ENCODE peak calls at places on chromosomes 7 and 10, in six cellular contexts. One of them, this sample, is unnamed. For H3K27me3, the result is how much of the 10 kb centered on the place peaks cover.

GRCh38 chr7:126589068-126589684 is 663.6 kb downstream of the GRM8 start:
- DNase-seq in HepG2: no peak
- DNase-seq in K562: no peak
- DNase-seq in SK-N-SH: no peak
- DNase-seq in lower lobe of right lung: no peak
- DNase-seq in CD4-positive, CD25-positive, alpha-beta regulatory T cell: no peak
- DNase-seq in this sample: no peak

GRCh38 chr10:132878730-132879407 is 63.5 kb downstream of the CFAP46 start:
- DNase-seq in lower lobe of right lung: no peak
- DNase-seq in SK-N-SH: no peak
- DNase-seq in K562: no peak
- DNase-seq in HepG2: no peak
- DNase-seq in CD4-positive, CD25-positive, alpha-beta regulatory T cell: no peak
- DNase-seq in this sample: peak

GRCh38 chr10:97466755-97467154 is 20.8 kb downstream of the ZDHHC16 start:
- DNase-seq in CD4-positive, CD25-positive, alpha-beta regulatory T cell: no peak
- DNase-seq in HepG2: peak
- DNase-seq in K562: no peak
- DNase-seq in lower lobe of right lung: no peak
- DNase-seq in SK-N-SH: no peak
- DNase-seq in this sample: no peak

GRCh38 chr10:99560277-99561126 is 27.8 kb downstream of the NKX2-3 start:
- DNase-seq in SK-N-SH: peak
- DNase-seq in K562: peak
- DNase-seq in HepG2: peak
- DNase-seq in CD4-positive, CD25-positive, alpha-beta regulatory T cell: peak
- DNase-seq in lower lobe of right lung: no peak
- DNase-seq in this sample: no peak

GRCh38 chr10:68192113-68192512 is 39.8 kb downstream of the ATOH7 start:
- DNase-seq in SK-N-SH: no peak
- DNase-seq in CD4-positive, CD25-positive, alpha-beta regulatory T cell: no peak
- DNase-seq in HepG2: no peak
- DNase-seq in lower lobe of right lung: no peak
- DNase-seq in K562: no peak
- DNase-seq in this sample: no peak

GRCh38 chr7:5452937-5453540 is 29.4 kb upstream of the TNRC18 start:
- DNase-seq in CD4-positive, CD25-positive, alpha-beta regulatory T cell: no peak
- DNase-seq in lower lobe of right lung: no peak
- DNase-seq in K562: peak
- DNase-seq in SK-N-SH: peak
- DNase-seq in HepG2: no peak
- DNase-seq in this sample: no peak

GRCh38 chr7:23662124-23662982 is 17.6 kb upstream of the FAM221A start:
- DNase-seq in lower lobe of right lung: no peak
- DNase-seq in K562: no peak
- DNase-seq in SK-N-SH: no peak
- DNase-seq in CD4-positive, CD25-positive, alpha-beta regulatory T cell: no peak
- DNase-seq in HepG2: no peak
- DNase-seq in this sample: no peak

GRCh38 chr10:52908483-52908882 is 135.9 kb upstream of the MBL2 start:
- DNase-seq in HepG2: no peak
- DNase-seq in K562: no peak
- DNase-seq in SK-N-SH: no peak
- DNase-seq in lower lobe of right lung: no peak
- DNase-seq in CD4-positive, CD25-positive, alpha-beta regulatory T cell: no peak
- DNase-seq in this sample: no peak

GRCh38 chr10:101489355-101489754 is 98.7 kb downstream of the POLL start:
- DNase-seq in lower lobe of right lung: no peak
- DNase-seq in K562: no peak
- DNase-seq in SK-N-SH: no peak
- DNase-seq in HepG2: peak
- DNase-seq in CD4-positive, CD25-positive, alpha-beta regulatory T cell: no peak
- DNase-seq in this sample: no peak

GRCh38 chr10:125633517-125633999 is 49.4 kb downstream of the TEX36 start:
- DNase-seq in CD4-positive, CD25-positive, alpha-beta regulatory T cell: no peak
- DNase-seq in lower lobe of right lung: no peak
- DNase-seq in K562: no peak
- DNase-seq in SK-N-SH: no peak
- DNase-seq in HepG2: no peak
- DNase-seq in this sample: no peak

GRCh38 chr7:5699951-5700384 is 81.5 kb downstream of the RNF216 start:
- DNase-seq in CD4-positive, CD25-positive, alpha-beta regulatory T cell: peak
- DNase-seq in HepG2: no peak
- DNase-seq in lower lobe of right lung: no peak
- DNase-seq in SK-N-SH: no peak
- DNase-seq in K562: no peak
- DNase-seq in this sample: no peak

GRCh38 chr10:43461950-43462349 is 25.0 kb downstream of the ZNF487 start:
- DNase-seq in K562: peak
- DNase-seq in HepG2: peak
- DNase-seq in CD4-positive, CD25-positive, alpha-beta regulatory T cell: peak
- DNase-seq in lower lobe of right lung: no peak
- DNase-seq in SK-N-SH: peak
- DNase-seq in this sample: no peak

GRCh38 chr10:125072824-125073223 is 87.5 kb downstream of the CTBP2 start:
- DNase-seq in HepG2: no peak
- DNase-seq in SK-N-SH: no peak
- DNase-seq in lower lobe of right lung: no peak
- DNase-seq in CD4-positive, CD25-positive, alpha-beta regulatory T cell: no peak
- DNase-seq in K562: no peak
- DNase-seq in this sample: no peak

GRCh38 chr10:14583252-14583651 is 191.4 kb downstream of the FAM107B start:
- DNase-seq in SK-N-SH: no peak
- DNase-seq in HepG2: no peak
- DNase-seq in K562: no peak
- DNase-seq in lower lobe of right lung: no peak
- DNase-seq in CD4-positive, CD25-positive, alpha-beta regulatory T cell: peak
- DNase-seq in this sample: no peak

GRCh38 chr10:112435013-112435619 is 11.6 kb downstream of the ZDHHC6 start:
- DNase-seq in SK-N-SH: no peak
- DNase-seq in HepG2: peak
- DNase-seq in CD4-positive, CD25-positive, alpha-beta regulatory T cell: peak
- DNase-seq in lower lobe of right lung: no peak
- DNase-seq in K562: no peak
- DNase-seq in this sample: no peak

GRCh38 chr7:30321992-30322637 is 37.7 kb downstream of the ZNRF2 start:
- DNase-seq in CD4-positive, CD25-positive, alpha-beta regulatory T cell: peak
- DNase-seq in lower lobe of right lung: no peak
- DNase-seq in K562: no peak
- DNase-seq in HepG2: no peak
- DNase-seq in SK-N-SH: no peak
- DNase-seq in this sample: no peak

GRCh38 chr7:128453836-128454804 is 1.6 kb upstream of the HILPDA start:
- DNase-seq in SK-N-SH: peak
- DNase-seq in K562: peak
- DNase-seq in lower lobe of right lung: peak
- DNase-seq in CD4-positive, CD25-positive, alpha-beta regulatory T cell: no peak
- DNase-seq in HepG2: no peak
- DNase-seq in this sample: peak

GRCh38 chr7:1059200-1060091 is 15.1 kb downstream of the GPR146 start:
- DNase-seq in K562: peak
- DNase-seq in SK-N-SH: peak
- DNase-seq in CD4-positive, CD25-positive, alpha-beta regulatory T cell: no peak
- DNase-seq in lower lobe of right lung: peak
- DNase-seq in HepG2: no peak
- DNase-seq in this sample: peak

GRCh38 chr10:35998036-35998435 is 355.9 kb upstream of the FZD8 start:
- DNase-seq in CD4-positive, CD25-positive, alpha-beta regulatory T cell: no peak
- DNase-seq in SK-N-SH: no peak
- DNase-seq in lower lobe of right lung: no peak
- DNase-seq in HepG2: no peak
- DNase-seq in K562: no peak
- DNase-seq in this sample: no peak

GRCh38 chr7:151759591-151760042 is 117.3 kb downstream of the PRKAG2 start:
- DNase-seq in K562: peak
- DNase-seq in SK-N-SH: peak
- DNase-seq in HepG2: peak
- DNase-seq in CD4-positive, CD25-positive, alpha-beta regulatory T cell: peak
- DNase-seq in lower lobe of right lung: no peak
- DNase-seq in this sample: peak

GRCh38 chr7:141945356-141945755 is 1.4 kb downstream of the CLEC5A start:
- DNase-seq in lower lobe of right lung: no peak
- DNase-seq in K562: no peak
- DNase-seq in SK-N-SH: no peak
- DNase-seq in HepG2: no peak
- DNase-seq in CD4-positive, CD25-positive, alpha-beta regulatory T cell: no peak
- DNase-seq in this sample: no peak

GRCh38 chr10:113058175-113058961 is 108.3 kb downstream of the TCF7L2 start:
- DNase-seq in lower lobe of right lung: no peak
- DNase-seq in SK-N-SH: peak
- DNase-seq in HepG2: peak
- DNase-seq in K562: no peak
- DNase-seq in CD4-positive, CD25-positive, alpha-beta regulatory T cell: no peak
- DNase-seq in this sample: no peak

GRCh38 chr10:49169776-49170175 is 18.4 kb downstream of the TMEM273 start:
- DNase-seq in SK-N-SH: no peak
- DNase-seq in K562: no peak
- DNase-seq in CD4-positive, CD25-positive, alpha-beta regulatory T cell: no peak
- DNase-seq in lower lobe of right lung: no peak
- DNase-seq in HepG2: no peak
- DNase-seq in this sample: no peak

GRCh38 chr10:50472914-50473313 is 150.8 kb downstream of the SGMS1 start:
- DNase-seq in HepG2: no peak
- DNase-seq in SK-N-SH: no peak
- DNase-seq in CD4-positive, CD25-positive, alpha-beta regulatory T cell: no peak
- DNase-seq in K562: no peak
- DNase-seq in lower lobe of right lung: no peak
- DNase-seq in this sample: no peak

GRCh38 chr10:88437411-88437810 is 145.7 kb downstream of the RNLS start:
- DNase-seq in CD4-positive, CD25-positive, alpha-beta regulatory T cell: no peak
- DNase-seq in K562: no peak
- DNase-seq in lower lobe of right lung: no peak
- DNase-seq in SK-N-SH: no peak
- DNase-seq in HepG2: no peak
- DNase-seq in this sample: no peak

GRCh38 chr7:152504367-152504766 is 68.6 kb upstream of the KMT2C start:
- DNase-seq in CD4-positive, CD25-positive, alpha-beta regulatory T cell: no peak
- DNase-seq in lower lobe of right lung: no peak
- DNase-seq in K562: no peak
- DNase-seq in SK-N-SH: no peak
- DNase-seq in HepG2: no peak
- DNase-seq in this sample: no peak

GRCh38 chr7:152851326-152851725 is 91.8 kb downstream of the ACTR3B start:
- DNase-seq in HepG2: no peak
- DNase-seq in K562: no peak
- DNase-seq in SK-N-SH: peak
- DNase-seq in CD4-positive, CD25-positive, alpha-beta regulatory T cell: no peak
- DNase-seq in lower lobe of right lung: no peak
- DNase-seq in this sample: no peak

GRCh38 chr7:81482600-81483186 is 287.2 kb downstream of the HGF start:
- DNase-seq in CD4-positive, CD25-positive, alpha-beta regulatory T cell: peak
- DNase-seq in lower lobe of right lung: no peak
- DNase-seq in K562: peak
- DNase-seq in SK-N-SH: peak
- DNase-seq in HepG2: peak
- DNase-seq in this sample: no peak

GRCh38 chr7:81484266-81484665 is 285.6 kb downstream of the HGF start:
- DNase-seq in lower lobe of right lung: no peak
- DNase-seq in CD4-positive, CD25-positive, alpha-beta regulatory T cell: no peak
- DNase-seq in SK-N-SH: no peak
- DNase-seq in HepG2: peak
- DNase-seq in K562: no peak
- DNase-seq in this sample: no peak

GRCh38 chr7:81478664-81479063 is 291.2 kb downstream of the HGF start:
- DNase-seq in HepG2: peak
- DNase-seq in CD4-positive, CD25-positive, alpha-beta regulatory T cell: no peak
- DNase-seq in lower lobe of right lung: peak
- DNase-seq in SK-N-SH: no peak
- DNase-seq in K562: no peak
- DNase-seq in this sample: peak
- H3K4me3 ChIP-seq in HepG2: no peak
- H3K4me3 ChIP-seq in CD4-positive, CD25-positive, alpha-beta regulatory T cell: no peak
- H3K4me3 ChIP-seq in lower lobe of right lung: no peak
- H3K4me3 ChIP-seq in SK-N-SH: no peak
- H3K4me3 ChIP-seq in K562: no peak
- H3K4me3 ChIP-seq in this sample: no peak

GRCh38 chr10:8298871-8299570 is 244.5 kb downstream of the GATA3 start:
- DNase-seq in K562: no peak
- DNase-seq in SK-N-SH: peak
- DNase-seq in HepG2: no peak
- DNase-seq in lower lobe of right lung: no peak
- DNase-seq in CD4-positive, CD25-positive, alpha-beta regulatory T cell: no peak
- DNase-seq in this sample: no peak

GRCh38 chr10:8302565-8302964 is 248.1 kb downstream of the GATA3 start:
- DNase-seq in lower lobe of right lung: no peak
- DNase-seq in SK-N-SH: no peak
- DNase-seq in HepG2: no peak
- DNase-seq in K562: no peak
- DNase-seq in CD4-positive, CD25-positive, alpha-beta regulatory T cell: no peak
- DNase-seq in this sample: no peak

GRCh38 chr10:8300925-8301707 is 246.6 kb downstream of the GATA3 start:
- DNase-seq in SK-N-SH: peak
- DNase-seq in lower lobe of right lung: no peak
- DNase-seq in HepG2: no peak
- DNase-seq in CD4-positive, CD25-positive, alpha-beta regulatory T cell: no peak
- DNase-seq in K562: no peak
- DNase-seq in this sample: no peak

GRCh38 chr10:8304861-8305260 is 250.4 kb downstream of the GATA3 start:
- DNase-seq in HepG2: no peak
- DNase-seq in SK-N-SH: no peak
- DNase-seq in lower lobe of right lung: no peak
- DNase-seq in CD4-positive, CD25-positive, alpha-beta regulatory T cell: no peak
- DNase-seq in K562: no peak
- DNase-seq in this sample: no peak

DNA sequence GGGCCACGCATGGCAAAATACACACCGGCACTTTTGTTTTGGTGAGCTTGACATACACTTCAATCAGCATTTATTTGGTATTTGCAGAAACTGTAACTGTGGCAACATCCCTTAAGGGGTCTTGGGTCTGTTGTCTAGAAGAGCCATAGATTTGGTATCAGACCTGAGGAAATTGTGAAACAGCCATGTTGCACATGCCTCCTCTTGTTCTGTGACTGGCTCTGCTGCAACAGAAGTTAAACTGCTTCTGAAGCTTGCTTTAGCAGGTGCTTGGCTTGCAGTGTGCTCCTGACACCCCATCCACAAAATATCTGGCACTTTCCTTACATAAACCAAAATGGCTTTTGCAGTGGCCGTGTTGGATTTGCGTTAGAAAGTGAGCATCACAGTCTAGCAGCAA is 247.3 kb downstream of the GATA3 start:
- DNase-seq in CD4-positive, CD25-positive, alpha-beta regulatory T cell: no peak
- DNase-seq in K562: no peak
- DNase-seq in lower lobe of right lung: no peak
- DNase-seq in HepG2: no peak
- DNase-seq in SK-N-SH: peak
- DNase-seq in this sample: no peak
- H3K27me3 ChIP-seq in CD4-positive, CD25-positive, alpha-beta regulatory T cell: under half
- H3K27me3 ChIP-seq in K562: under half
- H3K27me3 ChIP-seq in lower lobe of right lung: under half
- H3K27me3 ChIP-seq in HepG2: under half
- H3K27me3 ChIP-seq in SK-N-SH: under half
- H3K27me3 ChIP-seq in this sample: under half

GRCh38 chr10:10785627-10786333 is 231.9 kb upstream of the CELF2 start:
- DNase-seq in K562: no peak
- DNase-seq in CD4-positive, CD25-positive, alpha-beta regulatory T cell: no peak
- DNase-seq in SK-N-SH: no peak
- DNase-seq in lower lobe of right lung: no peak
- DNase-seq in HepG2: no peak
- DNase-seq in this sample: no peak
- H3K4me3 ChIP-seq in K562: no peak
- H3K4me3 ChIP-seq in CD4-positive, CD25-positive, alpha-beta regulatory T cell: no peak
- H3K4me3 ChIP-seq in SK-N-SH: no peak
- H3K4me3 ChIP-seq in lower lobe of right lung: no peak
- H3K4me3 ChIP-seq in HepG2: no peak
- H3K4me3 ChIP-seq in this sample: no peak

GRCh38 chr10:8049874-8050560 is 4.5 kb upstream of the GATA3 start:
- DNase-seq in K562: no peak
- DNase-seq in lower lobe of right lung: no peak
- DNase-seq in HepG2: no peak
- DNase-seq in CD4-positive, CD25-positive, alpha-beta regulatory T cell: no peak
- DNase-seq in SK-N-SH: no peak
- DNase-seq in this sample: no peak
- H3K27me3 ChIP-seq in K562: under half
- H3K27me3 ChIP-seq in lower lobe of right lung: half or more
- H3K27me3 ChIP-seq in HepG2: under half
- H3K27me3 ChIP-seq in CD4-positive, CD25-positive, alpha-beta regulatory T cell: under half
- H3K27me3 ChIP-seq in SK-N-SH: under half
- H3K27me3 ChIP-seq in this sample: half or more

This sample was measured in left lung.